ENCODE peak calls at places on chromosomes 1 and 21, in seven cellular contexts. Z is heart left ventricle, I is K562, V is BE2C, X is GM23248, L is neuronal stem cell, Q is stomach. F is an unnamed sample.

GRCh38 chr1:180080439-180080838 is 74.2 kb upstream of the QSOX1 start:
- DNase-seq in V (no peak), I (peak; percentile 43), L (no peak), Z (no peak), Q (no peak), X (no peak), F (no peak)

GRCh38 chr21:28393279-28393678 is 599.4 kb downstream of the LTN1 start:
- DNase-seq in L (no peak), V (no peak), X (no peak), Z (no peak), Q (peak; percentile 84), I (no peak), F (no peak)

GRCh38 chr1:168470821-168471473 is 72.8 kb downstream of the XCL2 start:
- DNase-seq in X (peak; percentile 95), I (peak; percentile 19), Z (no peak), Q (no peak), V (peak; percentile 13), L (no peak), F (no peak)

GRCh38 chr1:7471836-7472235 is 299.3 kb upstream of the VAMP3 start:
- DNase-seq in V (no peak), Q (no peak), X (peak; percentile 89), I (no peak), Z (no peak), L (no peak), F (no peak)

GRCh38 chr21:26756491-26757159 is 88.6 kb downstream of the ADAMTS1 start:
- DNase-seq in I (no peak), L (no peak), Q (no peak), V (no peak), Z (no peak), X (peak; percentile 75), F (no peak)

GRCh38 chr1:66292944-66293343 is 241.0 kb upstream of the SGIP1 start:
- DNase-seq in V (no peak), X (no peak), L (no peak), Q (no peak), Z (no peak), I (no peak), F (no peak)

GRCh38 chr1:243507672-243508302 is 251.9 kb downstream of the SDCCAG8 start:
- DNase-seq in Q (no peak), L (no peak), Z (no peak), V (no peak), X (no peak), I (no peak), F (no peak)

GRCh38 chr1:243814718-243815117 is 35.3 kb downstream of the AKT3 start:
- DNase-seq in Z (no peak), X (no peak), Q (no peak), V (no peak), I (no peak), L (no peak), F (no peak)

GRCh38 chr1:244349103-244349531 is 102.6 kb downstream of the ADSS2 start:
- DNase-seq in V (no peak), I (no peak), X (peak; percentile 95), L (no peak), Z (no peak), Q (no peak), F (no peak)

GRCh38 chr1:116131866-116132605 is 20.8 kb downstream of the MAB21L3 start:
- DNase-seq in X (no peak), Z (no peak), I (peak; percentile 17), Q (no peak), L (no peak), V (no peak), F (no peak)

GRCh38 chr1:193060938-193061337 is 1.5 kb downstream of the RO60 start:
- DNase-seq in Z (no peak), I (no peak), Q (no peak), V (peak; percentile 26), L (no peak), X (peak; percentile 68), F (no peak)

GRCh38 chr21:33993286-33994231 is 78.0 kb upstream of the ATP5PO start:
- DNase-seq in I (no peak), L (no peak), V (no peak), Z (peak; percentile 31), X (no peak), Q (no peak), F (no peak)

GRCh38 chr1:186113454-186113853 is 261.6 kb downstream of the TPR start:
- DNase-seq in Q (no peak), L (no peak), X (no peak), Z (no peak), V (no peak), I (no peak), F (no peak)

GRCh38 chr1:47574451-47575165 is 136.8 kb downstream of the FOXD2 start:
- DNase-seq in Q (no peak), V (no peak), L (no peak), I (no peak), X (no peak), Z (no peak), F (no peak)

GRCh38 chr1:184143449-184143848 is 91.9 kb downstream of the TSEN15 start:
- DNase-seq in Z (no peak), L (no peak), V (no peak), X (peak; percentile 54), I (no peak), Q (no peak), F (no peak)

GRCh38 chr21:42386034-42386591 is 9.7 kb downstream of the TMPRSS3 start:
- DNase-seq in V (no peak), Z (no peak), Q (peak; percentile 65), X (no peak), I (no peak), L (no peak), F (no peak)

GRCh38 chr1:94247146-94248094 is 10.0 kb upstream of the ARHGAP29 start:
- DNase-seq in Z (peak; percentile 88), X (peak; percentile 79), Q (peak; percentile 89), L (peak; percentile 82), V (peak; percentile 81), I (peak; percentile 91), F (peak; percentile 95)

GRCh38 chr1:101081496-101082282 is 56.1 kb upstream of the DPH5 start:
- DNase-seq in L (no peak), X (no peak), V (no peak), Z (no peak), I (no peak), Q (no peak), F (no peak)

GRCh38 chr1:107817909-107818308 is 147.1 kb downstream of the VAV3 start:
- DNase-seq in Q (no peak), Z (no peak), V (no peak), L (no peak), X (no peak), I (no peak), F (no peak)

GRCh38 chr1:3064296-3064850 is 4.6 kb upstream of the PRDM16 start:
- DNase-seq in L (no peak), Q (peak; percentile 18), X (no peak), Z (peak; percentile 11), V (no peak), I (no peak), F (no peak)
- H3K27me3 ChIP-seq in L (peaks cover 96% of the 10 kb centered on the region), Q (peaks cover 90% of the 10 kb centered on the region), X (peaks cover 85% of the 10 kb centered on the region), Z (peaks cover 10% of the 10 kb centered on the region), V (peaks cover 43% of the 10 kb centered on the region), I (peaks cover 15% of the 10 kb centered on the region), F (peaks cover 84% of the 10 kb centered on the region)

GRCh38 chr1:175208773-175209492 is 16.4 kb upstream of the KIAA0040 start:
- DNase-seq in Z (no peak), I (no peak), L (no peak), V (no peak), Q (no peak), X (no peak), F (no peak)
- H3K4me3 ChIP-seq in Z (no peak overlapping the region), I (no peak overlapping the region), L (no peak overlapping the region), V (no peak overlapping the region), Q (no peak overlapping the region), X (no peak overlapping the region), F (no peak overlapping the region)

GRCh38 chr1:230926182-230926581 is 52.5 kb downstream of the TTC13 start:
- DNase-seq in I (no peak), V (no peak), Q (no peak), L (no peak), Z (no peak), X (no peak), F (no peak)
- H3K27me3 ChIP-seq in I (no peaks in the 10 kb centered on the region), V (no peaks in the 10 kb centered on the region), Q (no peaks in the 10 kb centered on the region), L (no peaks in the 10 kb centered on the region), Z (no peaks in the 10 kb centered on the region), X (no peaks in the 10 kb centered on the region), F (no peaks in the 10 kb centered on the region)

DNA sequence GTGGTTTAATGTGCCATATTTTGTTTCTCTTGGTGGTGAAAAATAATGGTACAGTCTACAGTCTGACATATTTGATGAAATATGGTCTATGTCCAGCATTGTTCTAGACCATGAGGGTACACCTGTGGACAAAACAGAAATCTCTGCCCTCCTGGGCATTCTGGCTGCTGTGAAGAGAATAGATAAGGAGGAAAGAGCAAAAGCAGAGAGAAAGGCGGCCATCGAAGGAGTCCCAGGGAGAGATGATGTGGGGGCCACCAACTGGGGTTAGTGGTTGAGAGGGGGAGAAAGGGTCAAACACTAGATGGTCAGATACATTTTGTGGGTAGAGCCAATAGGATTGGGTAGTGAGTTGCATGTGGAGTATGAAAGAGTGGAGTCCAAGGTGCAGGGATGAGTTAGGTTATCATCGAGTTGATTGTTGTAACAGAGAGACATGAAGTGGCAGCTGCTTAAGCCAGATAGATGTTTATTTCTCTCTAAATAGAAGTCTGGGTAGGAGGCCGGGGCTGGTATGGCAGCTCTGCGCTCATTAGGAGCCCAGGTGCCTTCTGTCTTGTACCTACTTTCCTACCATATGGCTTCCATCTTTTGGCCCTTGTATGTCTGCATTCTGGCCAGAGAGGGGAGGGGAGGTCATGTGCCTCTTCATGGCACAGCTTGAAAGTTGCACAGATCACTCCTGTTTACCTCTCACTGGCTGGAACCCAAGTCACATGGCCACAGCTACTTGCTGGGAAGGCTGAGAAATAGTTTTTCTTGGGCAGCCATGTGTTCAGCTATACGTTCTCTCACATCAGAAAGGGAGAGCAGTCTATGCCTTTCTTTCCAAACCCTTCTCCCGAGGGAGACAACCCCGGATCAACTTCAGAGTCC is 13.0 kb downstream of the UBE4B start:
- DNase-seq in I (peak; percentile 52), V (peak; percentile 16), X (peak; percentile 16), Q (peak; percentile 59), L (no peak), Z (no peak), F (no peak)
- H3K4me3 ChIP-seq in I (no peak overlapping the region), V (no peak overlapping the region), X (no peak overlapping the region), Q (no peak overlapping the region), L (no peak overlapping the region), Z (no peak overlapping the region), F (no peak overlapping the region)

GRCh38 chr21:44907225-44907965 is 13.3 kb downstream of the ITGB2 start:
- DNase-seq in X (no peak), V (no peak), I (peak; percentile 45), L (no peak), Q (no peak), Z (no peak), F (peak; percentile 85)
- H3K27me3 ChIP-seq in X (no peaks in the 10 kb centered on the region), V (no peaks in the 10 kb centered on the region), I (peaks cover 67% of the 10 kb centered on the region), L (peaks cover 65% of the 10 kb centered on the region), Q (no peaks in the 10 kb centered on the region), Z (no peaks in the 10 kb centered on the region), F (no peaks in the 10 kb centered on the region)

GRCh38 chr1:52057876-52058275 is 1.8 kb downstream of the BTF3L4 start:
- DNase-seq in L (no peak), I (no peak), Z (no peak), X (peak; percentile 20), V (no peak), Q (no peak), F (no peak)
- H3K4me3 ChIP-seq in L (peak overlapping the region; percentile 71), I (peak overlapping the region; percentile 83), Z (peak overlapping the region; percentile 70), X (peak overlapping the region; percentile 97), V (peak overlapping the region; percentile 91), Q (no peak overlapping the region), F (no peak overlapping the region)

F was measured in H7.